ENCODE peak calls at places on chromosomes 12 and 14, in four cellular contexts. Q is pancreas, O is spleen, L is tibial artery. D is an unnamed sample.

GRCh38 chr12:50322196-50322595 is 38.9 kb upstream of the LIMA1 start:
- DNase-seq in Q (no peak), O (no peak), L (no peak), D (no peak)

GRCh38 chr14:78754059-78754458 is 583.9 kb downstream of the NRXN3 start:
- DNase-seq in Q (no peak), O (no peak), L (no peak), D (no peak)

GRCh38 chr12:86137936-86138335 is 118.3 kb downstream of the MGAT4C start:
- DNase-seq in Q (no peak), O (no peak), L (no peak), D (no peak)

GRCh38 chr12:27332407-27333310 is at the start of gene BMAL2:
- DNase-seq in Q (peak), O (peak), L (no peak), D (no peak)

GRCh38 chr14:21072102-21072501 is 2.0 kb downstream of the ARHGEF40 start:
- DNase-seq in Q (no peak), O (no peak), L (no peak), D (no peak)

GRCh38 chr14:38731962-38732361 is 371.1 kb downstream of the SEC23A start:
- DNase-seq in Q (no peak), O (no peak), L (no peak), D (no peak)

GRCh38 chr12:51884676-51885229 is 3.1 kb upstream of the ANKRD33 start:
- DNase-seq in Q (no peak), O (no peak), L (no peak), D (peak)

GRCh38 chr14:24430682-24431568 is 1.2 kb downstream of the KHNYN start:
- DNase-seq in Q (peak), O (peak), L (peak), D (no peak)

GRCh38 chr12:3107071-3107583 is 29.9 kb downstream of the TSPAN9 start:
- DNase-seq in Q (no peak), O (no peak), L (peak), D (no peak)

GRCh38 chr14:96975116-96975515 is 177.9 kb downstream of the VRK1 start:
- DNase-seq in Q (no peak), O (no peak), L (no peak), D (no peak)

GRCh38 chr12:12726543-12727093 is 9.4 kb downstream of the CDKN1B start:
- DNase-seq in Q (no peak), O (no peak), L (no peak), D (no peak)

GRCh38 chr12:119665164-119665929 is 2.6 kb upstream of the PRKAB1 start:
- DNase-seq in Q (no peak), O (no peak), L (no peak), D (no peak)

GRCh38 chr12:121576851-121577391 is 3.9 kb downstream of the KDM2B start:
- DNase-seq in Q (no peak), O (no peak), L (no peak), D (no peak)

GRCh38 chr12:109777544-109777943 is 55.7 kb downstream of the TRPV4 start:
- DNase-seq in Q (no peak), O (peak), L (no peak), D (no peak)

GRCh38 chr14:106586098-106586704 is 1059.8 kb downstream of the TMEM121 start:
- DNase-seq in Q (no peak), O (peak), L (no peak), D (no peak)
- TF ChIP-seq CTCF in Q (peak), O (peak), L (no peak), D (peak)

GRCh38 chr14:34865889-34866574 is 9.1 kb downstream of the BAZ1A start:
- DNase-seq in Q (no peak), O (no peak), L (no peak), D (no peak)
- TF ChIP-seq CTCF in Q (no peak), O (no peak), L (no peak), D (no peak)

GRCh38 chr12:9940370-9940769 is 8.2 kb upstream of the CLEC2A start:
- DNase-seq in Q (no peak), O (no peak), L (no peak), D (no peak)
- TF ChIP-seq CTCF in Q (no peak), O (peak), L (no peak), D (peak)

GRCh38 chr14:104560586-104560945 is 19.0 kb upstream of the C14orf180 start:
- DNase-seq in Q (no peak), O (no peak), L (no peak), D (peak)
- TF ChIP-seq CTCF in Q (no peak), O (no peak), L (no peak), D (no peak)

DNA sequence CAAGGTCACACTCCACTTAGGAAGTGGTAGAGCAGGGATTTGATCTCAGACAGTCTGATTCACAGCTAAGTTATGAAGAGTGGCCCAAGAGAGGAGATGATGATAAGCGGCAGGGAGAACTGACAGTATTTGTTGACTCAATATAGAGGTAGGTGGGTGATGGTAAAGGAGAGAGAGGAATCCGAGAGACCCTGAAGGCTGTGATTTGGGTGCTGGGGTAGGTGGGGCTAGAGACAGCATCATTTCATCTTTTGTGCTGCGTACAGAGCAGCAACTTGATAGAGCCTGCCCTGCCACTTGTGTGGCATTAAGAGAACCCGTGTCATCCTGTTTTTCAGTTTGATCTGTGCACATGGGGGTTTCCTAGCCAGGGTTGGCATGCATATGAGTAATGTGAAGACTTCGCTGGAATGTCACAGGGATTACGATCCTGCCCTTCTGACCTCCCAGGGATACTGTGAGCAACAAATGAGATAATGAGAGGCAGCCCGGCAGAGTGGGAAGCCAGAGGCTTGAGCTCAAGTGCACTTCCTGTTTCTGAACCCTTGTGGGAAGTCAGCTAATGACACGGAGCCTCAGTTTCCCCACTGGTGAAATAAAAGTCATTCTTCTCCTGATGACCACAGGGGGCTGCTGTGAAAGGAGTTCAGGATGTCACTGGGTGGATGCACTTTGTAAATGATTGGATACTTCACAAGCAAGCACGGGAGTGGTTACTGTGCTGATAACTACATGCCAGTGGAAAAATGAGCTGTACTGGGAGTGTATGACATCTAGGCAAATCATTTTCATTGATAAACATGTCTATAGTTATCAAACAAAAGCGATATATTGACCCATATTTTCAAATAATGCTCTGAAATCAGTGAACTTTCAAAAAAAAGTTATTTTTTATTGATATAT is 59.5 kb upstream of the IGF1 start:
- DNase-seq in Q (no peak), O (no peak), L (no peak), D (no peak)
- TF ChIP-seq CTCF in Q (no peak), O (no peak), L (no peak), D (no peak)

GRCh38 chr12:76649091-76649490 is 89.5 kb upstream of the OSBPL8 start:
- DNase-seq in Q (no peak), O (no peak), L (no peak), D (no peak)

GRCh38 chr12:76652402-76652801 is 92.8 kb upstream of the OSBPL8 start:
- DNase-seq in Q (no peak), O (no peak), L (no peak), D (no peak)

DNA sequence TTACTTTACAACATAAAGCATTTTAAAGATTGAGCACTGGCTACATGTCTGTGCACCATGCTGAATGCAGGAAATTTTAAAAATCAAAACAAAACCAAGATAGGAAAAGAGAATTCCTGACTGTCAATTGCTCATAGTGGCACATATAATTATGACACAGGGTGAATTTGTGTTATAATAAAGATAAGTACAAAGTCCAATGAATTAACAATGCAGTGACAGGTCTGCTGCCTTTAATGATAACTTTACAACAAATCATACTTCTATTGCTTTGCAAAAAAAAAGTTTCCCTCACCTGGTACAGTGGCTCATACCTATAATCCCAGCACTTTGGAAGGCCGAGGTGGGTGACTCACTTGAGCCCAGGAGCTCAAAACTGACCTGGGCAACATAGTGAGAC is 93.8 kb upstream of the OSBPL8 start:
- DNase-seq in Q (no peak), O (no peak), L (no peak), D (no peak)
- TF ChIP-seq CTCF in Q (no peak), O (no peak), L (no peak), D (no peak)

D was measured in CD14-positive monocyte.